ENCODE peak calls at places on chromosomes 5 and 9, in four cellular contexts. Y is HepG2, D is SK-N-SH, A is K562. J is an unnamed sample.

GRCh38 chr5:168843277-168843997 is 264.3 kb upstream of the PANK3 start:
- DNase-seq in A (no peak), Y (no peak), D (no peak), J (no peak)

GRCh38 chr9:73038613-73039012 is 85.8 kb upstream of the ALDH1A1 start:
- DNase-seq in Y (no peak), A (no peak), D (no peak), J (peak; percentile 12)

GRCh38 chr9:77960356-77961153 is 71.1 kb downstream of the GNAQ start:
- DNase-seq in A (peak; percentile 18), D (no peak), Y (no peak), J (peak; percentile 39)

GRCh38 chr9:99057665-99058625 is 47.0 kb upstream of the TGFBR1 start:
- DNase-seq in A (peak; percentile 66), Y (no peak), D (no peak), J (no peak)

GRCh38 chr9:88187631-88188030 is 49.4 kb upstream of the SPATA31C2 start:
- DNase-seq in A (no peak), D (no peak), Y (no peak), J (no peak)

GRCh38 chr9:12934515-12935301 is 159.9 kb downstream of the LURAP1L start:
- DNase-seq in Y (no peak), D (no peak), A (no peak), J (no peak)

GRCh38 chr5:134148986-134149539 is 27.7 kb downstream of the SKP1 start:
- DNase-seq in A (no peak), Y (peak; percentile 17), D (no peak), J (no peak)

GRCh38 chr5:67493676-67494075 is 297.1 kb upstream of the CD180 start:
- DNase-seq in D (peak; percentile 17), Y (peak; percentile 55), A (no peak), J (peak; percentile 32)

GRCh38 chr5:159511570-159511969 is 181.3 kb upstream of the IL12B start:
- DNase-seq in A (no peak), D (no peak), Y (peak; percentile 3), J (no peak)

GRCh38 chr5:149174847-149175234 is 33.5 kb downstream of the ABLIM3 start:
- DNase-seq in D (no peak), A (no peak), Y (no peak), J (no peak)

GRCh38 chr5:73031839-73032238 is 76.0 kb downstream of the FCHO2 start:
- DNase-seq in Y (no peak), A (no peak), D (peak; percentile 12), J (no peak)

GRCh38 chr9:95494022-95494415 is 22.8 kb downstream of the PTCH1 start:
- DNase-seq in A (no peak), D (peak; percentile 94), Y (no peak), J (no peak)

GRCh38 chr5:4079881-4080280 is 484.2 kb downstream of the IRX1 start:
- DNase-seq in D (no peak), A (no peak), Y (no peak), J (no peak)

GRCh38 chr9:104868687-104869404 is 59.1 kb downstream of the ABCA1 start:
- DNase-seq in D (peak; percentile 37), Y (no peak), A (peak; percentile 18), J (peak; percentile 66)

GRCh38 chr5:28414619-28415018 is 1376.2 kb upstream of the CDH9 start:
- DNase-seq in D (no peak), A (no peak), Y (no peak), J (no peak)

GRCh38 chr5:158599132-158599531 is 500.6 kb downstream of the EBF1 start:
- DNase-seq in Y (no peak), A (no peak), D (no peak), J (no peak)

GRCh38 chr9:113580041-113580953 is 116.8 kb downstream of the RGS3 start:
- DNase-seq in Y (no peak), D (no peak), A (no peak), J (no peak)

GRCh38 chr9:92403153-92403552 is 1.2 kb downstream of the OGN start:
- DNase-seq in A (no peak), D (no peak), Y (no peak), J (no peak)

GRCh38 chr9:114459464-114459863 is 45.8 kb downstream of the WHRN start:
- DNase-seq in Y (no peak), D (no peak), A (no peak), J (no peak)

GRCh38 chr9:31168161-31168560 is 1216.3 kb upstream of the ACO1 start:
- DNase-seq in D (no peak), Y (no peak), A (no peak), J (no peak)

GRCh38 chr9:69028754-69029153 is 6.8 kb upstream of the FXN start:
- DNase-seq in Y (no peak), A (no peak), D (no peak), J (no peak)

GRCh38 chr5:144144956-144145751 is 25.3 kb downstream of the YIPF5 start:
- DNase-seq in D (no peak), Y (no peak), A (no peak), J (no peak)

GRCh38 chr9:97176206-97176605 is 131.3 kb upstream of the CCDC180 start:
- DNase-seq in A (no peak), D (peak; percentile 16), Y (no peak), J (no peak)

GRCh38 chr9:14353222-14354056 is 39.5 kb upstream of the NFIB start:
- DNase-seq in A (peak; percentile 67), D (peak; percentile 91), Y (peak; percentile 51), J (peak; percentile 98)

GRCh38 chr5:127885176-127885575 is 182.0 kb downstream of the CCDC192 start:
- DNase-seq in Y (no peak), D (no peak), A (no peak), J (no peak)

GRCh38 chr5:23506329-23507236 is 826 bp upstream of the PRDM9 start:
- DNase-seq in D (peak; percentile 16), A (no peak), Y (peak; percentile 56), J (peak; percentile 51)

GRCh38 chr9:73380411-73380810 is 228.7 kb downstream of the ANXA1 start:
- DNase-seq in Y (no peak), D (no peak), A (no peak), J (no peak)

GRCh38 chr5:88480245-88480644 is 211.6 kb upstream of the TMEM161B start:
- DNase-seq in A (no peak), Y (no peak), D (peak; percentile 4), J (no peak)

GRCh38 chr9:22030101-22030598 is 21.0 kb upstream of the CDKN2B start:
- DNase-seq in A (no peak), D (no peak), Y (peak; percentile 54), J (no peak)

GRCh38 chr5:116300016-116300601 is 215.3 kb downstream of the COMMD10 start:
- DNase-seq in A (no peak), Y (no peak), D (no peak), J (no peak)

GRCh38 chr9:72675586-72675985 is 154.2 kb downstream of the TMC1 start:
- DNase-seq in Y (no peak), D (no peak), A (no peak), J (no peak)

GRCh38 chr9:93110400-93110855 is 14.4 kb downstream of the CARD19 start:
- DNase-seq in Y (no peak), A (no peak), D (no peak), J (no peak)

GRCh38 chr5:102971693-102972293 is 148.1 kb downstream of the GIN1 start:
- DNase-seq in D (no peak), Y (peak; percentile 1), A (no peak), J (no peak)

GRCh38 chr5:15620501-15620900 is 120.5 kb downstream of the FBXL7 start:
- DNase-seq in D (no peak), Y (no peak), A (no peak), J (no peak)

GRCh38 chr9:35844628-35845301 is 15.7 kb downstream of the TMEM8B start:
- DNase-seq in D (no peak), Y (no peak), A (no peak), J (no peak)

GRCh38 chr5:32323741-32324140 is 11.0 kb upstream of the MTMR12 start:
- DNase-seq in A (no peak), Y (no peak), D (no peak), J (peak; percentile 59)

GRCh38 chr9:75186767-75187380 is 98.6 kb downstream of the OSTF1 start:
- DNase-seq in A (peak; percentile 12), D (peak; percentile 8), Y (no peak), J (no peak)

GRCh38 chr5:143177263-143177994 is 226.1 kb downstream of the NR3C1 start:
- DNase-seq in A (no peak), D (no peak), Y (no peak), J (no peak)

GRCh38 chr9:70609542-70610286 is 195.3 kb upstream of the KLF9 start:
- DNase-seq in Y (no peak), A (no peak), D (no peak), J (no peak)

GRCh38 chr9:15735083-15735974 is 182.5 kb downstream of the CCDC171 start:
- DNase-seq in D (no peak), Y (no peak), A (no peak), J (no peak)

GRCh38 chr9:111866976-111867375 is 29.6 kb upstream of the UGCG start:
- DNase-seq in D (no peak), A (peak; percentile 20), Y (peak; percentile 6), J (no peak)
- TF ChIP-seq FOXJ3 in D (no peak), A (no peak), Y (no peak), J (no peak)

DNA sequence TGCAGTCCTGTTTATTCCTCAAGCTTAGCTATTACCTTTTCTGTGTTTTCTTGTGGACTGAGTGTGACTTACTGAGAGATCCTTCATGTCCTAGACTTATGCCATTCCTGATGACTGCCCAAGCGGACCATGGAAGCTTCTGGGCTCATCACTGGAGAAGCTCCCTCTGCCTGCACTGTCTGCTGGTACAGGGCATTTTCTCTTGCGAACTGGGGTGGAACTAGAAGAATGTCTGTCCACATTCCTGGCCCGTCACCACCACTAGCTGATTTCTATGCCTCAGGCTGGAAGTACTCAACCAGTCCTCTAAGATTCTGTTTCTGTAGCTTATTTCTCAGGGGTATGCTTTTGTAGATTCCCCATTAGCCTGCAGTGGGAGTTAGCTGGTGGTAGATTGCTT is 12.3 kb downstream of the SLC36A1 start:
- DNase-seq in Y (no peak), D (no peak), A (no peak), J (no peak)
- TF ChIP-seq CTCF in Y (no peak), D (no peak), A (no peak), J (no peak)

GRCh38 chr9:137783521-137783920 is 94.1 kb upstream of the CACNA1B start:
- DNase-seq in A (no peak), Y (no peak), D (no peak), J (no peak)
- TF ChIP-seq FOXJ3 in A (no peak), Y (no peak), D (no peak), J (no peak)

DNA sequence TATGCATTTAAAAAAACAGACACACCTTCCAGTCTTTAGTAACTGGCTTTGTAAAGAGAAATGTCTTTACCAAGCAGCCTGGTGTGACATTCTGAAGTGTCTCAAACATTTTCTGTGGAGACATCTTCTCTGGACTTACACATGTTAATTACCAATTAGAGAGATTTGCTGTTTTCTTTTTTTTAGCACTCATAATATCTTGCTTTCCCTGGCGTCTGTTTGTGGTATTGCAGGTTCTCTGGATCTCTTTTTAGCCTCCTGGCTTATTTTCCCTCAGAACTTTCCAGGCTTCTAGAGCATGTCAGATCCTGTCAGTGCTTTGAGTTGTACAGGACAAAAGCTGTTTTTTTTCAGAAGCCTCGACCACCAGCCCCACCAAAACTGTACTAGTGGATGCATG is 92.5 kb downstream of the MSX2 start:
- DNase-seq in Y (no peak), D (no peak), A (peak; percentile 19), J (no peak)
- TF ChIP-seq CTCF in Y (no peak), D (peak; percentile 29), A (peak; percentile 34), J (peak; percentile 46)